ENCODE peak calls at places on chromosomes 13 and 19, in six cellular contexts. B is NCI-H1105; Z is stimulated activated CD4-positive, alpha-beta T cell treated with anti-CD3 and anti-CD28 coated beads, Interleukin-12 subunit alpha, Interleukin-12 subunit beta, amount 100 ng/mL, for 24 hours; N is NCI-H460; U is NCI-H510A treated with DMSO at 0.1 percent for 48 hours; V is effector memory CD4-positive, alpha-beta T cell. K is an unnamed sample.

GRCh38 chr13:113648218-113648615 is 9.8 kb downstream of the ATP4B start:
- DNase-seq in U (no peak), B (no peak), N (no peak), Z (no peak), V (no peak), K (no peak)

GRCh38 chr19:7254590-7254989 is 39.6 kb downstream of the INSR start:
- DNase-seq in V (no peak), U (no peak), N (no peak), Z (no peak), B (no peak), K (no peak)

GRCh38 chr13:110677731-110678545 is 28.0 kb downstream of the CARS2 start:
- DNase-seq in Z (no peak), N (no peak), B (no peak), V (no peak), U (no peak), K (no peak)

GRCh38 chr13:42970824-42971669 is 21.0 kb downstream of the EPSTI1 start:
- DNase-seq in N (peak; percentile 40), Z (peak; percentile 29), V (peak; percentile 32), U (no peak), B (no peak), K (peak; percentile 13)

GRCh38 chr13:97506511-97506910 is 72.5 kb downstream of the RAP2A start:
- DNase-seq in V (no peak), U (no peak), B (no peak), N (no peak), Z (no peak), K (no peak)

GRCh38 chr19:45045671-45046353 is 7.0 kb downstream of the CLASRP start:
- DNase-seq in B (no peak), Z (no peak), V (no peak), U (no peak), N (no peak), K (no peak)

GRCh38 chr13:40077396-40078027 is 422.1 kb downstream of the COG6 start:
- DNase-seq in V (no peak), U (no peak), B (no peak), Z (no peak), N (no peak), K (no peak)

GRCh38 chr19:6459356-6460098 is at the start of gene SLC25A23:
- DNase-seq in U (peak; percentile 59), Z (peak; percentile 64), N (peak; percentile 51), B (peak; percentile 30), V (peak; percentile 57), K (peak; percentile 40)

GRCh38 chr13:91142572-91142971 is 204.9 kb upstream of the MIR17HG start:
- DNase-seq in U (no peak), N (no peak), V (no peak), B (no peak), Z (no peak), K (no peak)

K was measured in HL-60.